ENCODE peak calls at places on chromosomes 7 and 10, in ten cellular contexts. N is NCI-H524; Q is 8988T; V is glutamatergic neuron; C is iPS-NIHi11; T is AG04449; R is brain microvascular endothelial cell; A is stimulated activated CD4-positive, alpha-beta T cell treated with anti-CD3 and anti-CD28 coated beads, Interleukin-1b, Interleukin-23, amount 100 ng/mL, for 4 hours; P is GM20000; L is AG08396. U is an unnamed sample.

GRCh38 chr10:89659185-89660131 is 14.4 kb upstream of the PANK1 start:
- DNase-seq in N (no peak), Q (no peak), V (no peak), C (no peak), T (peak; percentile 70), R (peak; percentile 71), A (no peak), P (no peak), L (peak; percentile 61), U (no peak)

GRCh38 chr10:86348321-86349210 is 18.0 kb downstream of the GRID1 start:
- DNase-seq in N (no peak), Q (no peak), V (peak; percentile 4), C (peak; percentile 51), T (no peak), R (no peak), A (no peak), P (no peak), L (no peak), U (no peak)

GRCh38 chr10:102413053-102413705 is 5.4 kb downstream of the PSD start:
- DNase-seq in N (peak; percentile 71), Q (no peak), V (peak; percentile 77), C (peak; percentile 81), T (no peak), R (no peak), A (no peak), P (peak; percentile 80), L (no peak), U (no peak)

GRCh38 chr7:150811-151221 is 41.6 kb upstream of the FAM20C start:
- DNase-seq in N (no peak), Q (no peak), V (no peak), C (no peak), T (no peak), R (no peak), A (no peak), P (no peak), L (no peak), U (no peak)

GRCh38 chr10:103571656-103571975 is 78.1 kb downstream of the NEURL1 start:
- DNase-seq in N (no peak), Q (no peak), V (no peak), C (no peak), T (no peak), R (no peak), A (no peak), P (no peak), L (no peak), U (no peak)

GRCh38 chr7:75662579-75663301 is 76.0 kb downstream of the HIP1 start:
- DNase-seq in N (no peak), Q (no peak), V (no peak), C (no peak), T (no peak), R (no peak), A (no peak), P (peak; percentile 71), L (no peak), U (no peak)

GRCh38 chr7:92056276-92056675 is 78.0 kb downstream of the CYP51A1 start:
- DNase-seq in N (no peak), Q (no peak), V (no peak), C (no peak), T (no peak), R (no peak), A (no peak), P (no peak), L (no peak), U (no peak)

GRCh38 chr10:91552706-91553105 is 80.2 kb downstream of the PPP1R3C start:
- DNase-seq in N (no peak), Q (no peak), V (no peak), C (peak; percentile 31), T (no peak), R (no peak), A (no peak), P (no peak), L (no peak), U (no peak)

GRCh38 chr7:20146461-20146860 is 70.7 kb downstream of the MACC1 start:
- DNase-seq in N (no peak), Q (no peak), V (no peak), C (no peak), T (peak; percentile 5), R (no peak), A (no peak), P (no peak), L (no peak), U (no peak)

GRCh38 chr7:38374507-38374906 is 101.1 kb upstream of the TARP start:
- DNase-seq in N (peak; percentile 39), Q (no peak), V (peak; percentile 31), C (peak; percentile 49), T (no peak), R (peak; percentile 62), A (peak; percentile 58), P (peak; percentile 43), L (peak; percentile 28), U (peak; percentile 45)

GRCh38 chr10:110629680-110630191 is 14.4 kb upstream of the RBM20 start:
- DNase-seq in N (peak; percentile 20), Q (no peak), V (no peak), C (no peak), T (peak; percentile 46), R (peak; percentile 88), A (no peak), P (no peak), L (peak; percentile 77), U (no peak)

GRCh38 chr7:154726368-154726767 is 276.6 kb downstream of the PAXIP1 start:
- DNase-seq in N (no peak), Q (no peak), V (no peak), C (no peak), T (no peak), R (no peak), A (no peak), P (no peak), L (no peak), U (no peak)

GRCh38 chr7:135100856-135101255 is 47.0 kb upstream of the TMEM140 start:
- DNase-seq in N (no peak), Q (no peak), V (no peak), C (no peak), T (no peak), R (peak; percentile 6), A (no peak), P (no peak), L (no peak), U (no peak)

GRCh38 chr7:129531721-129532120 is 29.4 kb downstream of the SMKR1 start:
- DNase-seq in N (no peak), Q (no peak), V (no peak), C (no peak), T (no peak), R (no peak), A (no peak), P (no peak), L (no peak), U (no peak)

GRCh38 chr10:59177862-59178235 is 1.4 kb downstream of the PHYHIPL start:
- DNase-seq in N (no peak), Q (no peak), V (no peak), C (no peak), T (no peak), R (no peak), A (no peak), P (no peak), L (no peak), U (no peak)

GRCh38 chr7:142809671-142810070 is 38.9 kb downstream of the PRSS2 start:
- DNase-seq in N (no peak), Q (no peak), V (no peak), C (no peak), T (no peak), R (no peak), A (no peak), P (no peak), L (no peak), U (no peak)

GRCh38 chr7:19982841-19983835 is 209.7 kb upstream of the TMEM196 start:
- DNase-seq in N (peak; percentile 58), Q (no peak), V (peak; percentile 30), C (no peak), T (no peak), R (peak; percentile 87), A (no peak), P (no peak), L (no peak), U (no peak)

GRCh38 chr7:43018446-43018845 is 86.3 kb downstream of the MRPL32 start:
- DNase-seq in N (no peak), Q (no peak), V (no peak), C (no peak), T (no peak), R (no peak), A (no peak), P (no peak), L (no peak), U (no peak)

GRCh38 chr7:96670338-96671289 is 39.0 kb downstream of the SEM1 start:
- DNase-seq in N (peak; percentile 85), Q (no peak), V (no peak), C (no peak), T (no peak), R (no peak), A (no peak), P (no peak), L (no peak), U (no peak)

GRCh38 chr10:100984670-100985177 is 2.6 kb downstream of the MRPL43 start:
- DNase-seq in N (no peak), Q (no peak), V (no peak), C (no peak), T (no peak), R (no peak), A (no peak), P (no peak), L (no peak), U (no peak)

GRCh38 chr10:30819306-30820190 is 190.0 kb upstream of the LYZL2 start:
- DNase-seq in N (peak; percentile 11), Q (no peak), V (no peak), C (no peak), T (no peak), R (no peak), A (no peak), P (no peak), L (no peak), U (no peak)

GRCh38 chr10:110101464-110102144 is 93.8 kb downstream of the ADD3 start:
- DNase-seq in N (no peak), Q (no peak), V (no peak), C (no peak), T (no peak), R (no peak), A (no peak), P (no peak), L (no peak), U (no peak)

GRCh38 chr10:113753020-113753692 is 1.7 kb downstream of the PLEKHS1 start:
- DNase-seq in N (peak; percentile 47), Q (no peak), V (no peak), C (no peak), T (no peak), R (no peak), A (no peak), P (no peak), L (no peak), U (no peak)

GRCh38 chr7:157978766-157979165 is 608.9 kb downstream of the PTPRN2 start:
- DNase-seq in N (no peak), Q (no peak), V (no peak), C (no peak), T (no peak), R (no peak), A (no peak), P (no peak), L (no peak), U (no peak)

GRCh38 chr7:98387136-98387535 is 13.8 kb downstream of the BAIAP2L1 start:
- DNase-seq in N (no peak), Q (no peak), V (no peak), C (no peak), T (no peak), R (no peak), A (no peak), P (no peak), L (no peak), U (no peak)

GRCh38 chr10:117186832-117187615 is 10.3 kb upstream of the KCNK18 start:
- DNase-seq in N (no peak), Q (no peak), V (no peak), C (peak; percentile 51), T (no peak), R (no peak), A (no peak), P (no peak), L (no peak), U (no peak)

GRCh38 chr10:4011136-4011812 is 226.3 kb upstream of the KLF6 start:
- DNase-seq in N (no peak), Q (no peak), V (no peak), C (peak; percentile 25), T (no peak), R (no peak), A (no peak), P (no peak), L (no peak), U (no peak)

GRCh38 chr7:91164948-91165845 is 99.0 kb upstream of the FZD1 start:
- DNase-seq in N (no peak), Q (no peak), V (no peak), C (no peak), T (peak; percentile 64), R (peak; percentile 65), A (no peak), P (peak; percentile 44), L (peak; percentile 67), U (no peak)